ENCODE peak calls at places on chromosome 18, in seven cellular contexts. H is aorta, D is keratinocyte, P is esophagus muscularis mucosa, R is cardiac muscle cell, G is stomach, I is IMR-90. K is an unnamed sample.

GRCh38 chr18:74635202-74635969 is 37.7 kb downstream of the ZNF407 start:
- DNase-seq in D (no peak), P (no peak), G (no peak), R (no peak), I (no peak), H (no peak), K (no peak)

GRCh38 chr18:49014605-49015267 is 64.0 kb upstream of the SMAD7 start:
- DNase-seq in R (no peak), H (no peak), D (no peak), P (no peak), G (no peak), I (no peak), K (no peak)

GRCh38 chr18:52716926-52717325 is 376.9 kb downstream of the DCC start:
- DNase-seq in P (no peak), I (peak; percentile 5), D (no peak), R (peak; percentile 2), H (no peak), G (no peak), K (peak; percentile 54)

GRCh38 chr18:275486-275885 is 7.6 kb upstream of the THOC1 start:
- DNase-seq in D (no peak), I (no peak), G (no peak), P (no peak), R (no peak), H (no peak), K (no peak)

GRCh38 chr18:58861353-58861752 is 3.3 kb upstream of the ZNF532 start:
- DNase-seq in G (no peak), I (no peak), H (no peak), R (no peak), D (no peak), P (no peak), K (no peak)

GRCh38 chr18:58541789-58542425 is 87.0 kb downstream of the ALPK2 start:
- DNase-seq in I (peak; percentile 99), R (peak; percentile 92), G (no peak), H (no peak), P (no peak), D (peak; percentile 96), K (no peak)

GRCh38 chr18:44325903-44326650 is 354.6 kb upstream of the SETBP1 start:
- DNase-seq in I (peak; percentile 61), G (peak; percentile 41), H (no peak), D (peak; percentile 9), P (no peak), R (peak; percentile 84), K (peak; percentile 75)

GRCh38 chr18:10032331-10032979 is 118.6 kb downstream of the VAPA start:
- DNase-seq in G (peak; percentile 15), R (no peak), I (no peak), P (no peak), H (peak; percentile 81), D (no peak), K (no peak)

GRCh38 chr18:70464343-70465114 is 175.7 kb downstream of the SOCS6 start:
- DNase-seq in I (peak; percentile 55), R (peak; percentile 78), G (peak; percentile 73), P (no peak), D (no peak), H (peak; percentile 87), K (peak; percentile 81)

GRCh38 chr18:10421859-10422258 is 32.6 kb upstream of the APCDD1 start:
- DNase-seq in D (no peak), G (no peak), I (peak; percentile 69), R (peak; percentile 71), H (no peak), P (no peak), K (no peak)

GRCh38 chr18:58525517-58525916 is 103.4 kb downstream of the ALPK2 start:
- DNase-seq in R (no peak), P (no peak), D (no peak), H (no peak), I (peak; percentile 84), G (no peak), K (no peak)

GRCh38 chr18:6886931-6887330 is 157.4 kb downstream of the ARHGAP28 start:
- DNase-seq in D (no peak), P (no peak), G (no peak), I (no peak), H (no peak), R (no peak), K (no peak)

GRCh38 chr18:25510096-25510495 is 158.1 kb upstream of the ZNF521 start:
- DNase-seq in R (no peak), H (no peak), I (no peak), D (no peak), G (no peak), P (no peak), K (no peak)

GRCh38 chr18:44180683-44181082 is 500.0 kb upstream of the SETBP1 start:
- DNase-seq in P (no peak), I (peak; percentile 3), D (no peak), H (no peak), R (peak; percentile 50), G (no peak), K (no peak)

GRCh38 chr18:48123324-48123723 is 192.9 kb upstream of the SMAD2 start:
- DNase-seq in P (no peak), D (no peak), I (no peak), G (no peak), H (no peak), R (no peak), K (no peak)

GRCh38 chr18:44744206-44745180 is 63.8 kb downstream of the SETBP1 start:
- DNase-seq in D (no peak), P (no peak), R (no peak), G (no peak), H (peak; percentile 82), I (no peak), K (no peak)

GRCh38 chr18:26650310-26651285 is 102.2 kb upstream of the KCTD1 start:
- DNase-seq in G (no peak), R (no peak), I (no peak), D (no peak), P (no peak), H (no peak), K (no peak)

GRCh38 chr18:23179416-23179815 is 44.1 kb downstream of the CABLES1 start:
- DNase-seq in H (no peak), I (no peak), P (no peak), G (no peak), D (no peak), R (no peak), K (no peak)

GRCh38 chr18:31162825-31163435 is at the start of gene DSC1:
- DNase-seq in G (no peak), H (no peak), P (no peak), I (no peak), D (no peak), R (no peak), K (no peak)

GRCh38 chr18:24553886-24554285 is 93.4 kb downstream of the HRH4 start:
- DNase-seq in H (no peak), I (no peak), R (no peak), P (peak; percentile 10), G (no peak), D (no peak), K (no peak)

GRCh38 chr18:44185981-44186380 is 494.7 kb upstream of the SETBP1 start:
- DNase-seq in G (no peak), H (no peak), I (no peak), P (no peak), D (no peak), R (no peak), K (no peak)

GRCh38 chr18:58993260-58993659 is 128.6 kb downstream of the ZNF532 start:
- DNase-seq in D (peak; percentile 26), I (peak; percentile 90), G (no peak), P (no peak), R (peak; percentile 91), H (no peak), K (no peak)

DNA sequence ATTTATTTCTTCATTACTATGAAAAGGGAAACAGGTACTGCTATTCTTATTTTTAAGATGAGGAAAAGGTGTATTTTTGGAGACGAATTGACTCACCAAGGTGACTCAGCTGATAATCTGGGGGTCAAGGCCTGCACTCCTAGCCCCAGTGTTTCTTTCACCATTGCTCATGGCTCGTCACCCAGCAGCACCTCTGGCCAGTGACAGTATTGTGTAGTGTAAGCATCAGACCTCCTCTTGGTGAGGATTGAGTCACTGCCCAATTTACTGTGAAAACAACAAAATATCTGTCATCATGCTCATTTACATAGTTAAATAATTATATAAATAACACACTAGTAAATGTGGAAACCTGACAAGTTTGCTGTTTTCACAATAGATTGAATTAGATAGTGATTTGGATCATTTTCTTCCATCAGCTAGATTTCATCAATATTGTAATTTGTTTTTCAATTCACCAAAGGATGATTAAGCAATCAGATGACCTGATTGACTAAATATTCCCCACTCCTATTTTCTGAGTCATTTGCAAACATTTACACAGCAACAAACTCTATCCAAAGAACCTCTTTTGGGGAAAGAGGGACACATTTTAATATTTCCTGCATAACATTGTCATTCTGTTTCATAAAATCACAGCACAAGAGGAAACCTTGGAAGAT is 492.8 kb upstream of the RAB12 start:
- DNase-seq in G (no peak), I (peak; percentile 83), R (peak; percentile 18), D (peak; percentile 38), P (no peak), H (no peak), K (no peak)
- H3K4me1 ChIP-seq in G (peaks cover 6% of the 10 kb centered on the region), I (no peaks in the 10 kb centered on the region), R (peaks cover 4% of the 10 kb centered on the region), D (peaks cover 16% of the 10 kb centered on the region), P (no peaks in the 10 kb centered on the region), H (no peaks in the 10 kb centered on the region), K (no peaks in the 10 kb centered on the region)

GRCh38 chr18:35121531-35121930 is 80.3 kb downstream of the MAPRE2 start:
- DNase-seq in P (no peak), I (no peak), H (no peak), G (no peak), R (no peak), D (no peak), K (no peak)
- H3K36me3 ChIP-seq in P (no peaks in the 10 kb centered on the region), I (no peaks in the 10 kb centered on the region), H (no peaks in the 10 kb centered on the region), G (no peaks in the 10 kb centered on the region), R (no peaks in the 10 kb centered on the region), D (no peaks in the 10 kb centered on the region), K (no peaks in the 10 kb centered on the region)

DNA sequence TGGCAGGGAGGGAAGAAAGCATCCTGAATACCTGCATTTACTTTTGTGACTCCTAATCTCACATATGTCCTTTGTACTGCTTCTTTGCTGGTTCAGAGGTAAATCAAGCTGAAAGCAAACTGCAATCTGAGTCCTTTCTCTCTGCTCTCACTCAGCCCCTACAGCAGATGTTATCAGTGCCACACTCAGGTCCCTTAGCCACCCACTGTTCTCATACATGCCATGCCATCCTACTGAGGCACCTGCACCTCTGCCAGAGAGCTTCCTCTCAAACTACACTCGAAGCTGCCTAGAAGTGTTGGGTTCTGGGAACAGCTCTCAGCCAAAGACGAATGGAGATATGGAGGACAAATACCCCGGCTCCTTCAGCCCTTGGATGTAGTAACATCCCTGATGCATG is 244.5 kb downstream of the TXNL1 start:
- DNase-seq in G (no peak), D (no peak), P (no peak), R (no peak), H (no peak), I (no peak), K (no peak)
- H3K4me1 ChIP-seq in G (no peaks in the 10 kb centered on the region), D (no peaks in the 10 kb centered on the region), P (no peaks in the 10 kb centered on the region), R (no peaks in the 10 kb centered on the region), H (no peaks in the 10 kb centered on the region), I (no peaks in the 10 kb centered on the region), K (no peaks in the 10 kb centered on the region)

DNA sequence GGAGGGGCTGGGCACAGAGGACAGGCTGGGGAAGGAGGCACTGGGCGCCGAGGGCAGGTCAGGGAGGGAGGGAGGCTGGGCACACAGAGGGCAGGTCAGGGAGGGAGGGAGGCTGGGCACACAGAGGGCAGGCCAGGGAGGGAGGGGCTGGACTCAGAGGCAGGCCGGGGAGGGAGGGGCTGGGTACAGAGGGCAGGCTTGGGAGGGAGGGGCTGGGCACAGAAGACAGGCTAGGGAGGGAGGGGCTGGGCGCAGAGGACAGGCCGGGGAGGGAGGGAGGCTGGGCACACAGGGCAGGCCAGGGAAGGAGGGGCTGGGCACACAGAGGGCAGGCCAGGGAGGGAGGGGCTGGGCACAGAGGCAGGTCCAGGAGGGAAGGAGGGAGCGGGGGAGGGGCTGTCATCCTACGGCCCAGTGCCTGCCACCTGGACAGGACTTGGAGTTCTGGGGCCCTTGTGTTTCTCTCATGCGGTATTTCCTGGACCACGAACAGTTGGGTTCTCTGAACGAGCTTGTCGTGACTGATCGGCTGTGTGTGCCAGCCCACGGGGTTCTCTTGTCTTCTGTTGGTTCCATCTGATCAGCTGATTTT is 46.7 kb upstream of the KCNG2 start:
- DNase-seq in G (peak; percentile 83), R (no peak), H (peak; percentile 57), P (no peak), D (no peak), I (no peak), K (peak; percentile 87)
- H3K36me3 ChIP-seq in G (peaks cover 38% of the 10 kb centered on the region), R (peaks cover 7% of the 10 kb centered on the region), H (peaks cover 5% of the 10 kb centered on the region), P (peaks cover 49% of the 10 kb centered on the region), D (peaks cover 14% of the 10 kb centered on the region), I (peaks cover 37% of the 10 kb centered on the region), K (peaks cover 7% of the 10 kb centered on the region)

K was measured in colonic mucosa.